ENCODE peak calls at places on chromosomes 12 and 14, in five cellular contexts. G, Y, O, W and V are unnamed samples.

GRCh38 chr14:32602699-32603098 is 273.6 kb downstream of the AKAP6 start:
- DNase-seq in G (no peak), Y (no peak), O (no peak), W (no peak), V (no peak)

GRCh38 chr14:76227450-76228050 is 75.8 kb downstream of the GPATCH2L start:
- DNase-seq in G (peak), Y (peak), O (peak), W (no peak), V (peak)

GRCh38 chr12:131092911-131093901 is 139.5 kb downstream of the ADGRD1 start:
- DNase-seq in G (peak), Y (no peak), O (peak), W (no peak), V (no peak)

GRCh38 chr14:56120091-56120632 is 2.0 kb downstream of the PELI2 start:
- DNase-seq in G (no peak), Y (no peak), O (peak), W (no peak), V (no peak)

GRCh38 chr12:3047961-3048360 is 29.2 kb upstream of the TSPAN9 start:
- DNase-seq in G (no peak), Y (no peak), O (no peak), W (no peak), V (no peak)

GRCh38 chr12:25200703-25201102 is 5.7 kb downstream of the ETFRF1 start:
- DNase-seq in G (peak), Y (peak), O (no peak), W (no peak), V (peak)

GRCh38 chr14:44896275-44897040 is 65.3 kb downstream of the KLHL28 start:
- DNase-seq in G (no peak), Y (no peak), O (no peak), W (no peak), V (no peak)

GRCh38 chr12:46887870-46888269 is 62.1 kb upstream of the SLC38A4 start:
- DNase-seq in G (no peak), Y (no peak), O (no peak), W (no peak), V (no peak)

GRCh38 chr14:104642540-104642868 is 37.9 kb upstream of the TMEM179 start:
- DNase-seq in G (no peak), Y (no peak), O (no peak), W (no peak), V (no peak)

GRCh38 chr14:58272589-58273372 is 25.6 kb upstream of the ARID4A start:
- DNase-seq in G (no peak), Y (peak), O (no peak), W (no peak), V (no peak)

GRCh38 chr12:28144532-28144931 is 45.7 kb upstream of the CCDC91 start:
- DNase-seq in G (no peak), Y (no peak), O (no peak), W (no peak), V (no peak)

GRCh38 chr12:120139958-120140357 is 23.4 kb upstream of the RAB35 start:
- DNase-seq in G (no peak), Y (peak), O (no peak), W (no peak), V (no peak)

GRCh38 chr14:99755068-99755405 is 38.2 kb upstream of the EML1 start:
- DNase-seq in G (no peak), Y (no peak), O (no peak), W (no peak), V (no peak)

GRCh38 chr14:90739318-90740077 is 76.7 kb downstream of the TTC7B start:
- DNase-seq in G (no peak), Y (no peak), O (no peak), W (no peak), V (no peak)

GRCh38 chr14:81565441-81566290 is 32.0 kb upstream of the SEL1L start:
- DNase-seq in G (no peak), Y (no peak), O (no peak), W (no peak), V (peak)